ENCODE peak calls at places on chromosomes 16 and 17, in four cellular contexts. A is activated CD4-positive, alpha-beta T cell treated with anti-CD3 and anti-CD28 coated beads, Interleukin-2, amount 50 U/mL, for 1 hour; D is M059J; I is HTR-8/SVneo. X is an unnamed sample.

GRCh38 chr16:69325784-69326171 is 4.6 kb downstream of the PDF start:
- DNase-seq in I (no peak), A (no peak), D (no peak), X (no peak)

GRCh38 chr17:71900830-71901229 is 220.0 kb upstream of the SOX9 start:
- DNase-seq in I (peak), A (no peak), D (peak), X (no peak)

GRCh38 chr16:404971-405486 is 3.3 kb downstream of the DECR2 start:
- DNase-seq in D (no peak), I (no peak), A (no peak), X (no peak)

GRCh38 chr17:16273499-16273898 is 56.5 kb downstream of the PIGL start:
- DNase-seq in A (no peak), D (peak), I (no peak), X (no peak)

GRCh38 chr16:69618721-69619120 is 53.0 kb downstream of the NFAT5 start:
- DNase-seq in D (no peak), I (no peak), A (no peak), X (no peak)

GRCh38 chr17:65176646-65177409 is 39.7 kb downstream of the RGS9 start:
- DNase-seq in A (no peak), D (no peak), I (no peak), X (no peak)

GRCh38 chr16:29665294-29666077 is 2.4 kb downstream of the SPN start:
- DNase-seq in I (no peak), A (no peak), D (no peak), X (no peak)

GRCh38 chr16:75282811-75283281 is 31.4 kb upstream of the BCAR1 start:
- DNase-seq in A (no peak), I (no peak), D (peak), X (no peak)

GRCh38 chr16:56824335-56824734 is 40.7 kb upstream of the SLC12A3 start:
- DNase-seq in I (no peak), D (no peak), A (no peak), X (no peak)

GRCh38 chr17:42103221-42103954 is 5.1 kb upstream of the ZNF385C start:
- DNase-seq in I (no peak), A (no peak), D (no peak), X (no peak)

GRCh38 chr16:77171750-77172635 is 19.0 kb upstream of the MON1B start:
- DNase-seq in D (peak), A (no peak), I (peak), X (no peak)

GRCh38 chr16:13325396-13325795 is 424.0 kb downstream of the SHISA9 start:
- DNase-seq in D (no peak), I (no peak), A (no peak), X (no peak)

GRCh38 chr16:48829361-48829760 is 219.4 kb upstream of the N4BP1 start:
- DNase-seq in D (no peak), A (no peak), I (no peak), X (no peak)

GRCh38 chr17:76473541-76473985 is 6.2 kb downstream of the AANAT start:
- DNase-seq in A (no peak), I (no peak), D (no peak), X (no peak)

GRCh38 chr17:57577751-57578607 is 167.1 kb downstream of the CCDC182 start:
- DNase-seq in A (no peak), D (peak), I (no peak), X (no peak)

GRCh38 chr17:82983510-82984248 is 95.7 kb upstream of the METRNL start:
- DNase-seq in I (no peak), D (no peak), A (no peak), X (no peak)

GRCh38 chr16:88497561-88498420 is 44.7 kb downstream of the ZFPM1 start:
- DNase-seq in D (no peak), I (no peak), A (no peak), X (no peak)

GRCh38 chr16:53744449-53744848 is 40.5 kb downstream of the FTO start:
- DNase-seq in A (peak), D (peak), I (no peak), X (peak)

GRCh38 chr16:48123104-48123788 is 32.5 kb downstream of the ABCC12 start:
- DNase-seq in I (peak), A (no peak), D (peak), X (no peak)

GRCh38 chr16:74623214-74623842 is 16.4 kb upstream of the GLG1 start:
- DNase-seq in I (peak), D (peak), A (no peak), X (no peak)

GRCh38 chr17:9854255-9854654 is 28.5 kb downstream of the GLP2R start:
- DNase-seq in A (no peak), I (no peak), D (no peak), X (no peak)

GRCh38 chr17:12438813-12439586 is 226.7 kb upstream of the MYOCD start:
- DNase-seq in D (no peak), A (no peak), I (no peak), X (no peak)

GRCh38 chr17:58028591-58028990 is 21.5 kb upstream of the SRSF1 start:
- DNase-seq in D (no peak), A (no peak), I (no peak), X (no peak)